ENCODE peak calls at places on chromosome 18, in five cellular contexts. F is skeletal muscle cell, X is HCEC 1CT, P is Ammon's horn, A is activated gamma-delta T cell treated with Interleukin-2 at 50 U/mL for 16 hours. J is an unnamed sample.

GRCh38 chr18:22283397-22283796 is 114.0 kb downstream of the GATA6 start:
- DNase-seq in X (peak), F (no peak), A (no peak), P (no peak), J (no peak)

GRCh38 chr18:28178720-28179119 is 1.8 kb upstream of the CDH2 start:
- DNase-seq in X (no peak), P (no peak), F (no peak), A (no peak), J (no peak)

GRCh38 chr18:68733693-68734092 is 18.8 kb upstream of the TMX3 start:
- DNase-seq in X (peak), A (no peak), P (no peak), F (no peak), J (no peak)

GRCh38 chr18:34880882-34881852 is 160.0 kb upstream of the MAPRE2 start:
- DNase-seq in P (peak), A (no peak), X (peak), F (no peak), J (no peak)

GRCh38 chr18:8969639-8970378 is 132.7 kb upstream of the NDUFV2 start:
- DNase-seq in X (no peak), F (no peak), A (no peak), P (no peak), J (no peak)

GRCh38 chr18:74652392-74652988 is 54.8 kb downstream of the ZNF407 start:
- DNase-seq in A (no peak), F (no peak), X (peak), P (peak), J (no peak)

GRCh38 chr18:41752826-41753225 is 202.2 kb upstream of the PIK3C3 start:
- DNase-seq in P (no peak), X (no peak), F (no peak), A (no peak), J (no peak)

GRCh38 chr18:46740046-46740445 is 16.8 kb downstream of the ST8SIA5 start:
- DNase-seq in F (no peak), A (no peak), X (no peak), P (no peak), J (no peak)

GRCh38 chr18:40577255-40577654 is 1377.8 kb upstream of the PIK3C3 start:
- DNase-seq in P (no peak), X (no peak), F (peak), A (no peak), J (no peak)

GRCh38 chr18:22230403-22231042 is 61.1 kb downstream of the GATA6 start:
- DNase-seq in P (no peak), F (peak), X (peak), A (no peak), J (no peak)

GRCh38 chr18:43031169-43031568 is 84.3 kb downstream of the RIT2 start:
- DNase-seq in A (no peak), F (no peak), X (no peak), P (no peak), J (no peak)

GRCh38 chr18:42363446-42363845 is 408.4 kb downstream of the PIK3C3 start:
- DNase-seq in P (no peak), X (no peak), F (no peak), A (no peak), J (no peak)

GRCh38 chr18:46642561-46642960 is 14.5 kb downstream of the LOXHD1 start:
- DNase-seq in X (no peak), F (no peak), A (no peak), P (no peak), J (no peak)

GRCh38 chr18:8730080-8730827 is 24.9 kb downstream of the MTCL1 start:
- DNase-seq in A (no peak), P (peak), X (peak), F (peak), J (no peak)

GRCh38 chr18:70025580-70025979 is 77.9 kb upstream of the CD226 start:
- DNase-seq in A (no peak), P (no peak), X (no peak), F (no peak), J (no peak)

GRCh38 chr18:77114564-77115391 is 17.8 kb downstream of the MBP start:
- DNase-seq in F (no peak), P (peak), A (peak), X (peak), J (no peak)

GRCh38 chr18:80106482-80107051 is 2.5 kb upstream of the ADNP2 start:
- DNase-seq in A (no peak), F (no peak), X (no peak), P (no peak), J (no peak)

GRCh38 chr18:58049000-58049688 is 5.1 kb downstream of the NEDD4L start:
- DNase-seq in X (no peak), P (peak), A (no peak), F (no peak), J (no peak)

GRCh38 chr18:78554944-78555608 is 424.5 kb upstream of the SALL3 start:
- DNase-seq in P (no peak), X (no peak), F (no peak), A (no peak), J (no peak)

GRCh38 chr18:59267511-59268126 is 5.6 kb downstream of the RAX start:
- DNase-seq in X (no peak), F (no peak), P (no peak), A (no peak), J (no peak)

GRCh38 chr18:6837904-6838303 is 108.4 kb downstream of the ARHGAP28 start:
- DNase-seq in F (no peak), P (no peak), A (no peak), X (no peak), J (no peak)

GRCh38 chr18:45588284-45588683 is 27.0 kb upstream of the SLC14A2 start:
- DNase-seq in P (no peak), A (no peak), F (peak), X (peak), J (no peak)

GRCh38 chr18:32086866-32087265 is 4.8 kb upstream of the RNF138 start:
- DNase-seq in A (no peak), F (peak), X (peak), P (no peak), J (no peak)

GRCh38 chr18:12838178-12838634 is 45.8 kb downstream of the PTPN2 start:
- DNase-seq in X (peak), P (no peak), A (no peak), F (peak), J (no peak)

GRCh38 chr18:72119082-72119481 is 425.1 kb downstream of the CBLN2 start:
- DNase-seq in P (no peak), F (no peak), X (no peak), A (no peak), J (no peak)

GRCh38 chr18:75172299-75173124 is 36.4 kb downstream of the PTGR3 start:
- DNase-seq in X (no peak), A (no peak), P (no peak), F (no peak), J (no peak)

GRCh38 chr18:74040008-74040407 is 107.6 kb downstream of the FBXO15 start:
- DNase-seq in X (no peak), A (no peak), P (no peak), F (no peak), J (no peak)

GRCh38 chr18:73787316-73787715 is 360.3 kb downstream of the FBXO15 start:
- DNase-seq in P (no peak), X (no peak), A (no peak), F (no peak), J (no peak)

GRCh38 chr18:50651334-50651733 is 91.4 kb downstream of the MAPK4 start:
- DNase-seq in F (no peak), P (no peak), A (no peak), X (no peak), J (no peak)

GRCh38 chr18:14086459-14087231 is 45.6 kb downstream of the ZNF519 start:
- DNase-seq in F (peak), A (no peak), P (peak), X (no peak), J (no peak)

GRCh38 chr18:35745814-35746213 is 164.3 kb downstream of the GALNT1 start:
- DNase-seq in A (no peak), X (no peak), P (no peak), F (no peak), J (no peak)

GRCh38 chr18:45954070-45954712 is 12.9 kb downstream of the EPG5 start:
- DNase-seq in P (no peak), A (no peak), X (peak), F (peak), J (no peak)

J was measured in CD8-positive, alpha-beta T cell.